ENCODE peak calls at places on chromosome 7, in nine cellular contexts. K is transverse colon; P is stimulated activated CD4-positive, alpha-beta T cell treated with anti-CD3 and anti-CD28 coated beads, TNF-alpha, amount 100 ng/mL, for 1 hour; F is C1 segment of cervical spinal cord; C is caudate nucleus; H is NCI-H1092 treated with DMSO at 0.1 percent for 48 hours; S is adipocyte; M is NCI-H748 treated with DMSO at 0.1 percent for 48 hours; N is activated T-helper 1 cell treated with anti-CD3 and anti-CD28 coated beads, Interleukin-12 subunit alpha, Interleukin-12 subunit beta, Interleukin-2, Interleukin-4 antibody, amounts not matched to agents 30 ng/mL and 10 ng/mL and 1 ng/mL, durations not matched to agents 14 hours and 24 hours and 36 hours. Z is an unnamed sample.

GRCh38 chr7:81181066-81181465 is 262.2 kb upstream of the SEMA3C start:
- DNase-seq in H (no peak), M (no peak), P (no peak), S (no peak), C (no peak), K (no peak), N (no peak), F (no peak), Z (no peak)

GRCh38 chr7:5296627-5297226 is 14.0 kb downstream of the SLC29A4 start:
- DNase-seq in K (no peak), C (no peak), P (peak), S (no peak), H (no peak), M (no peak), N (peak), F (no peak), Z (no peak)

GRCh38 chr7:95630702-95631458 is 34.6 kb upstream of the PDK4 start:
- DNase-seq in H (no peak), K (no peak), S (peak), F (no peak), C (no peak), P (no peak), N (no peak), M (no peak), Z (no peak)

GRCh38 chr7:105677803-105678583 is 96.7 kb upstream of the EFCAB10 start:
- DNase-seq in K (peak), F (no peak), P (no peak), C (no peak), M (no peak), S (no peak), N (peak), H (no peak), Z (no peak)

GRCh38 chr7:150631866-150632864 is at the start of gene GIMAP6:
- DNase-seq in M (no peak), H (no peak), F (no peak), S (no peak), N (peak), K (peak), C (no peak), P (peak), Z (no peak)

GRCh38 chr7:130432886-130433285 is 7.9 kb downstream of the CEP41 start:
- DNase-seq in S (peak), K (no peak), C (no peak), N (no peak), P (no peak), H (no peak), F (no peak), M (no peak), Z (no peak)

GRCh38 chr7:129072410-129073063 is 17.6 kb upstream of the TNPO3 start:
- DNase-seq in N (no peak), S (no peak), M (no peak), K (no peak), C (no peak), P (no peak), F (no peak), H (no peak), Z (no peak)

GRCh38 chr7:134619627-134620331 is 26.9 kb upstream of the BPGM start:
- DNase-seq in M (peak), K (no peak), P (no peak), H (peak), F (no peak), S (peak), N (no peak), C (no peak), Z (peak)

Z was measured in HS-5.